ENCODE peak calls at places on chromosomes 16 and 17, in nine cellular contexts. A is posterior vena cava; Z is activated CD8-positive, alpha-beta memory T cell treated with anti-CD3 and anti-CD28 coated beads for 48 hours; U is AG08396; Y is DMS153; H is Right ventricle myocardium superior; V is NT2/D1; B is mammary epithelial cell; T is T-helper 17 cell. D is an unnamed sample.

GRCh38 chr17:14297161-14297851 is 3.6 kb upstream of the HS3ST3B1 start:
- DNase-seq in A (no peak), Z (no peak), U (peak), Y (no peak), H (no peak), V (no peak), B (peak), T (peak), D (peak)

GRCh38 chr17:37847811-37848331 is 76.3 kb upstream of the TBC1D3K start:
- DNase-seq in A (no peak), Z (no peak), U (no peak), Y (no peak), H (no peak), V (no peak), B (peak), T (no peak), D (no peak)

GRCh38 chr17:47902039-47902744 is 6.2 kb downstream of the SP2 start:
- DNase-seq in A (no peak), Z (no peak), U (no peak), Y (no peak), H (no peak), V (peak), B (no peak), T (no peak), D (no peak)

GRCh38 chr16:8798174-8798527 is 512 bp downstream of the PMM2 start:
- DNase-seq in A (no peak), Z (no peak), U (peak), Y (no peak), H (no peak), V (no peak), B (peak), T (no peak), D (no peak)

GRCh38 chr16:1222553-1223354 is 2.3 kb downstream of the TPSG1 start:
- DNase-seq in A (no peak), Z (no peak), U (no peak), Y (no peak), H (no peak), V (no peak), B (no peak), T (no peak), D (no peak)

GRCh38 chr17:81983639-81984373 is 6.4 kb downstream of the ASPSCR1 start:
- DNase-seq in A (no peak), Z (no peak), U (no peak), Y (no peak), H (no peak), V (no peak), B (no peak), T (no peak), D (no peak)

GRCh38 chr17:82330322-82331239 is 3.0 kb downstream of the SECTM1 start:
- DNase-seq in A (no peak), Z (no peak), U (peak), Y (peak), H (no peak), V (no peak), B (peak), T (no peak), D (peak)

GRCh38 chr16:14150796-14151195 is 79.7 kb downstream of the MRTFB start:
- DNase-seq in A (no peak), Z (no peak), U (no peak), Y (no peak), H (no peak), V (no peak), B (no peak), T (no peak), D (no peak)

GRCh38 chr16:24253192-24253591 is 2.9 kb upstream of the CACNG3 start:
- DNase-seq in A (no peak), Z (peak), U (peak), Y (peak), H (peak), V (peak), B (peak), T (peak), D (no peak)

GRCh38 chr17:5121186-5121841 is 5.5 kb downstream of the USP6 start:
- DNase-seq in A (peak), Z (no peak), U (no peak), Y (no peak), H (no peak), V (no peak), B (no peak), T (no peak), D (peak)

GRCh38 chr16:83717814-83718213 is 90.0 kb upstream of the HSBP1 start:
- DNase-seq in A (no peak), Z (no peak), U (no peak), Y (no peak), H (no peak), V (no peak), B (peak), T (no peak), D (no peak)

GRCh38 chr17:76612977-76613851 is 27.6 kb upstream of the ST6GALNAC2 start:
- DNase-seq in A (no peak), Z (no peak), U (no peak), Y (no peak), H (no peak), V (no peak), B (peak), T (no peak), D (peak)

GRCh38 chr16:85648070-85648714 is 35.1 kb downstream of the GSE1 start:
- DNase-seq in A (no peak), Z (no peak), U (no peak), Y (no peak), H (no peak), V (no peak), B (no peak), T (no peak), D (no peak)

GRCh38 chr16:30937692-30938091 is 11.2 kb upstream of the ORAI3 start:
- DNase-seq in A (no peak), Z (no peak), U (no peak), Y (no peak), H (no peak), V (no peak), B (no peak), T (no peak), D (no peak)

GRCh38 chr16:11328172-11329079 is 16.8 kb upstream of the RMI2 start:
- DNase-seq in A (peak), Z (peak), U (peak), Y (no peak), H (peak), V (peak), B (peak), T (peak), D (no peak)

GRCh38 chr17:29390856-29391631 is 881 bp downstream of the TAOK1 start:
- DNase-seq in A (peak), Z (no peak), U (no peak), Y (no peak), H (no peak), V (no peak), B (peak), T (peak), D (no peak)

GRCh38 chr16:52617591-52617990 is 70.6 kb upstream of the TOX3 start:
- DNase-seq in A (no peak), Z (no peak), U (no peak), Y (no peak), H (no peak), V (no peak), B (no peak), T (no peak), D (no peak)

GRCh38 chr17:58317421-58318064 is 11.1 kb downstream of the TSPOAP1 start:
- DNase-seq in A (peak), Z (peak), U (peak), Y (peak), H (peak), V (no peak), B (peak), T (peak), D (peak)

GRCh38 chr16:72878301-72879269 is 169.3 kb downstream of the ZFHX3 start:
- DNase-seq in A (no peak), Z (no peak), U (no peak), Y (no peak), H (no peak), V (no peak), B (no peak), T (no peak), D (no peak)

GRCh38 chr17:67582632-67583230 is 135.0 kb upstream of the NOL11 start:
- DNase-seq in A (no peak), Z (no peak), U (no peak), Y (peak), H (no peak), V (no peak), B (no peak), T (no peak), D (no peak)

GRCh38 chr17:17235212-17236174 is 1.5 kb downstream of the FLCN start:
- DNase-seq in A (peak), Z (no peak), U (no peak), Y (no peak), H (no peak), V (no peak), B (peak), T (no peak), D (no peak)

GRCh38 chr17:8503807-8504206 is 68.1 kb downstream of the NDEL1 start:
- DNase-seq in A (no peak), Z (no peak), U (no peak), Y (no peak), H (peak), V (no peak), B (no peak), T (no peak), D (peak)

GRCh38 chr17:21081967-21082366 is 39.2 kb upstream of the USP22 start:
- DNase-seq in A (no peak), Z (no peak), U (no peak), Y (no peak), H (no peak), V (no peak), B (peak), T (no peak), D (no peak)

GRCh38 chr17:29240477-29240876 is 6.2 kb upstream of the CRYBA1 start:
- DNase-seq in A (no peak), Z (no peak), U (no peak), Y (no peak), H (no peak), V (no peak), B (no peak), T (no peak), D (no peak)

GRCh38 chr16:30444231-30445148 is 1.2 kb downstream of the SEPHS2 start:
- DNase-seq in A (no peak), Z (no peak), U (no peak), Y (no peak), H (no peak), V (no peak), B (no peak), T (no peak), D (no peak)

GRCh38 chr17:81869221-81870154 is 1.6 kb downstream of the ARHGDIA start:
- DNase-seq in A (peak), Z (no peak), U (peak), Y (no peak), H (peak), V (no peak), B (no peak), T (peak), D (peak)

GRCh38 chr17:39209317-39210092 is 9.4 kb downstream of the RPL19 start:
- DNase-seq in A (peak), Z (peak), U (peak), Y (no peak), H (peak), V (no peak), B (no peak), T (peak), D (peak)

GRCh38 chr16:82643936-82644630 is 17.3 kb downstream of the CDH13 start:
- DNase-seq in A (no peak), Z (no peak), U (no peak), Y (no peak), H (no peak), V (peak), B (no peak), T (no peak), D (no peak)

GRCh38 chr17:73856585-73856984 is 212.3 kb upstream of the SDK2 start:
- DNase-seq in A (no peak), Z (no peak), U (no peak), Y (no peak), H (no peak), V (no peak), B (no peak), T (no peak), D (no peak)

GRCh38 chr17:68456529-68457167 is 648 bp downstream of the WIPI1 start:
- DNase-seq in A (peak), Z (no peak), U (peak), Y (peak), H (peak), V (peak), B (peak), T (no peak), D (peak)

GRCh38 chr16:49504626-49505025 is 131.0 kb downstream of the C16orf78 start:
- DNase-seq in A (peak), Z (no peak), U (no peak), Y (no peak), H (no peak), V (no peak), B (no peak), T (no peak), D (peak)

GRCh38 chr16:84312783-84313382 is 18.2 kb downstream of the WFDC1 start:
- DNase-seq in A (no peak), Z (no peak), U (no peak), Y (peak), H (no peak), V (no peak), B (no peak), T (no peak), D (peak)

GRCh38 chr17:51439395-51440229 is 179.3 kb downstream of the UTP18 start:
- DNase-seq in A (no peak), Z (no peak), U (no peak), Y (peak), H (no peak), V (no peak), B (peak), T (no peak), D (no peak)

GRCh38 chr17:17847102-17847501 is 10.3 kb upstream of the SREBF1 start:
- DNase-seq in A (no peak), Z (no peak), U (no peak), Y (no peak), H (no peak), V (no peak), B (no peak), T (no peak), D (no peak)

GRCh38 chr16:15639061-15639568 is 3.8 kb downstream of the MARF1 start:
- DNase-seq in A (no peak), Z (no peak), U (no peak), Y (no peak), H (no peak), V (no peak), B (no peak), T (no peak), D (no peak)

GRCh38 chr16:600781-601180 is 10.9 kb downstream of the RAB40C start:
- DNase-seq in A (no peak), Z (no peak), U (no peak), Y (no peak), H (no peak), V (no peak), B (no peak), T (no peak), D (no peak)

GRCh38 chr17:78717431-78717980 is 64.6 kb downstream of the CYTH1 start:
- DNase-seq in A (no peak), Z (no peak), U (peak), Y (peak), H (no peak), V (no peak), B (peak), T (no peak), D (no peak)